ENCODE peak calls at places on chromosome 15, in six cellular contexts. One of them, this sample, is unnamed.

GRCh38 chr15:65532738-65533051 is 2.4 kb downstream of the HACD3 start:
- DNase-seq in stomach: no peak
- DNase-seq in left colon: no peak
- DNase-seq in stimulated activated CD8-positive, alpha-beta memory T cell treated with anti-CD3 and anti-CD28 coated beads, Interleukin-4, amount 100 ng/mL, for 4 hours: no peak
- DNase-seq in WERI-Rb-1: no peak
- DNase-seq in RPMI7951: peak
- DNase-seq in this sample: no peak

GRCh38 chr15:100241572-100242479 is 99.9 kb downstream of the ADAMTS17 start:
- DNase-seq in stomach: no peak
- DNase-seq in stimulated activated CD8-positive, alpha-beta memory T cell treated with anti-CD3 and anti-CD28 coated beads, Interleukin-4, amount 100 ng/mL, for 4 hours: no peak
- DNase-seq in WERI-Rb-1: no peak
- DNase-seq in RPMI7951: peak
- DNase-seq in left colon: no peak
- DNase-seq in this sample: no peak

GRCh38 chr15:78366342-78366741 is 26.2 kb downstream of the CRABP1 start:
- DNase-seq in left colon: no peak
- DNase-seq in RPMI7951: no peak
- DNase-seq in WERI-Rb-1: no peak
- DNase-seq in stimulated activated CD8-positive, alpha-beta memory T cell treated with anti-CD3 and anti-CD28 coated beads, Interleukin-4, amount 100 ng/mL, for 4 hours: no peak
- DNase-seq in stomach: no peak
- DNase-seq in this sample: no peak

GRCh38 chr15:40448354-40448753 is 7.6 kb downstream of the BAHD1 start:
- DNase-seq in WERI-Rb-1: no peak
- DNase-seq in left colon: no peak
- DNase-seq in stimulated activated CD8-positive, alpha-beta memory T cell treated with anti-CD3 and anti-CD28 coated beads, Interleukin-4, amount 100 ng/mL, for 4 hours: no peak
- DNase-seq in stomach: no peak
- DNase-seq in RPMI7951: no peak
- DNase-seq in this sample: no peak

GRCh38 chr15:49621327-49622210 is 721 bp downstream of the DTWD1 start:
- DNase-seq in RPMI7951: no peak
- DNase-seq in stimulated activated CD8-positive, alpha-beta memory T cell treated with anti-CD3 and anti-CD28 coated beads, Interleukin-4, amount 100 ng/mL, for 4 hours: no peak
- DNase-seq in WERI-Rb-1: no peak
- DNase-seq in stomach: no peak
- DNase-seq in left colon: no peak
- DNase-seq in this sample: no peak

GRCh38 chr15:43329222-43329959 is 982 bp downstream of the LCMT2 start:
- DNase-seq in WERI-Rb-1: no peak
- DNase-seq in left colon: no peak
- DNase-seq in stomach: peak
- DNase-seq in RPMI7951: peak
- DNase-seq in stimulated activated CD8-positive, alpha-beta memory T cell treated with anti-CD3 and anti-CD28 coated beads, Interleukin-4, amount 100 ng/mL, for 4 hours: no peak
- DNase-seq in this sample: no peak

GRCh38 chr15:85770014-85770721 is 24.6 kb downstream of the KLHL25 start:
- DNase-seq in RPMI7951: no peak
- DNase-seq in stomach: no peak
- DNase-seq in stimulated activated CD8-positive, alpha-beta memory T cell treated with anti-CD3 and anti-CD28 coated beads, Interleukin-4, amount 100 ng/mL, for 4 hours: no peak
- DNase-seq in left colon: no peak
- DNase-seq in WERI-Rb-1: no peak
- DNase-seq in this sample: no peak

GRCh38 chr15:85312486-85312885 is 67.9 kb upstream of the AKAP13 start:
- DNase-seq in stimulated activated CD8-positive, alpha-beta memory T cell treated with anti-CD3 and anti-CD28 coated beads, Interleukin-4, amount 100 ng/mL, for 4 hours: no peak
- DNase-seq in RPMI7951: peak
- DNase-seq in WERI-Rb-1: peak
- DNase-seq in stomach: no peak
- DNase-seq in left colon: no peak
- DNase-seq in this sample: no peak

GRCh38 chr15:34362047-34362773 is 4.8 kb downstream of the LPCAT4 start:
- DNase-seq in left colon: peak
- DNase-seq in stomach: peak
- DNase-seq in RPMI7951: no peak
- DNase-seq in WERI-Rb-1: no peak
- DNase-seq in stimulated activated CD8-positive, alpha-beta memory T cell treated with anti-CD3 and anti-CD28 coated beads, Interleukin-4, amount 100 ng/mL, for 4 hours: no peak
- DNase-seq in this sample: no peak

GRCh38 chr15:27639595-27639994 is 459.5 kb downstream of the OCA2 start:
- DNase-seq in RPMI7951: no peak
- DNase-seq in stimulated activated CD8-positive, alpha-beta memory T cell treated with anti-CD3 and anti-CD28 coated beads, Interleukin-4, amount 100 ng/mL, for 4 hours: no peak
- DNase-seq in left colon: no peak
- DNase-seq in stomach: no peak
- DNase-seq in WERI-Rb-1: no peak
- DNase-seq in this sample: no peak

GRCh38 chr15:61195116-61196002 is 33.7 kb downstream of the RORA start:
- DNase-seq in RPMI7951: peak
- DNase-seq in stimulated activated CD8-positive, alpha-beta memory T cell treated with anti-CD3 and anti-CD28 coated beads, Interleukin-4, amount 100 ng/mL, for 4 hours: no peak
- DNase-seq in stomach: no peak
- DNase-seq in WERI-Rb-1: peak
- DNase-seq in left colon: no peak
- DNase-seq in this sample: peak

GRCh38 chr15:35305906-35306305 is 220.8 kb upstream of the NANOGP8 start:
- DNase-seq in stimulated activated CD8-positive, alpha-beta memory T cell treated with anti-CD3 and anti-CD28 coated beads, Interleukin-4, amount 100 ng/mL, for 4 hours: no peak
- DNase-seq in WERI-Rb-1: no peak
- DNase-seq in left colon: no peak
- DNase-seq in RPMI7951: peak
- DNase-seq in stomach: no peak
- DNase-seq in this sample: no peak

GRCh38 chr15:90054618-90055097 is 47.6 kb downstream of the IDH2 start:
- DNase-seq in WERI-Rb-1: no peak
- DNase-seq in RPMI7951: no peak
- DNase-seq in left colon: no peak
- DNase-seq in stomach: no peak
- DNase-seq in stimulated activated CD8-positive, alpha-beta memory T cell treated with anti-CD3 and anti-CD28 coated beads, Interleukin-4, amount 100 ng/mL, for 4 hours: no peak
- DNase-seq in this sample: no peak

GRCh38 chr15:48582472-48583235 is 62.9 kb downstream of the FBN1 start:
- DNase-seq in stimulated activated CD8-positive, alpha-beta memory T cell treated with anti-CD3 and anti-CD28 coated beads, Interleukin-4, amount 100 ng/mL, for 4 hours: no peak
- DNase-seq in left colon: no peak
- DNase-seq in stomach: no peak
- DNase-seq in RPMI7951: peak
- DNase-seq in WERI-Rb-1: no peak
- DNase-seq in this sample: no peak

GRCh38 chr15:88701561-88702095 is 62.8 kb downstream of the ISG20 start:
- DNase-seq in RPMI7951: peak
- DNase-seq in left colon: no peak
- DNase-seq in WERI-Rb-1: no peak
- DNase-seq in stomach: no peak
- DNase-seq in stimulated activated CD8-positive, alpha-beta memory T cell treated with anti-CD3 and anti-CD28 coated beads, Interleukin-4, amount 100 ng/mL, for 4 hours: peak
- DNase-seq in this sample: no peak

GRCh38 chr15:26160343-26160742 is 297.2 kb upstream of the ATP10A start:
- DNase-seq in left colon: no peak
- DNase-seq in RPMI7951: no peak
- DNase-seq in stimulated activated CD8-positive, alpha-beta memory T cell treated with anti-CD3 and anti-CD28 coated beads, Interleukin-4, amount 100 ng/mL, for 4 hours: no peak
- DNase-seq in stomach: no peak
- DNase-seq in WERI-Rb-1: no peak
- DNase-seq in this sample: no peak

GRCh38 chr15:101105059-101105851 is 146.6 kb downstream of the CHSY1 start:
- DNase-seq in stomach: no peak
- DNase-seq in WERI-Rb-1: no peak
- DNase-seq in stimulated activated CD8-positive, alpha-beta memory T cell treated with anti-CD3 and anti-CD28 coated beads, Interleukin-4, amount 100 ng/mL, for 4 hours: no peak
- DNase-seq in left colon: no peak
- DNase-seq in RPMI7951: peak
- DNase-seq in this sample: no peak

GRCh38 chr15:51162865-51163762 is 68.4 kb upstream of the TNFAIP8L3 start:
- DNase-seq in RPMI7951: peak
- DNase-seq in WERI-Rb-1: peak
- DNase-seq in left colon: peak
- DNase-seq in stomach: peak
- DNase-seq in stimulated activated CD8-positive, alpha-beta memory T cell treated with anti-CD3 and anti-CD28 coated beads, Interleukin-4, amount 100 ng/mL, for 4 hours: peak
- DNase-seq in this sample: no peak

GRCh38 chr15:45134682-45135604 is 5.1 kb downstream of the DUOX1 start:
- DNase-seq in RPMI7951: no peak
- DNase-seq in stomach: peak
- DNase-seq in stimulated activated CD8-positive, alpha-beta memory T cell treated with anti-CD3 and anti-CD28 coated beads, Interleukin-4, amount 100 ng/mL, for 4 hours: no peak
- DNase-seq in WERI-Rb-1: no peak
- DNase-seq in left colon: no peak
- DNase-seq in this sample: no peak

GRCh38 chr15:100338971-100339444 is 2.8 kb downstream of the ADAMTS17 start:
- DNase-seq in left colon: peak
- DNase-seq in stimulated activated CD8-positive, alpha-beta memory T cell treated with anti-CD3 and anti-CD28 coated beads, Interleukin-4, amount 100 ng/mL, for 4 hours: no peak
- DNase-seq in RPMI7951: peak
- DNase-seq in stomach: peak
- DNase-seq in WERI-Rb-1: peak
- DNase-seq in this sample: no peak

GRCh38 chr15:71743861-71744382 is 66.4 kb upstream of the NR2E3 start:
- DNase-seq in RPMI7951: peak
- DNase-seq in stomach: peak
- DNase-seq in stimulated activated CD8-positive, alpha-beta memory T cell treated with anti-CD3 and anti-CD28 coated beads, Interleukin-4, amount 100 ng/mL, for 4 hours: peak
- DNase-seq in left colon: no peak
- DNase-seq in WERI-Rb-1: peak
- DNase-seq in this sample: no peak

GRCh38 chr15:39244776-39245175 is 336.1 kb upstream of the THBS1 start:
- DNase-seq in stomach: no peak
- DNase-seq in stimulated activated CD8-positive, alpha-beta memory T cell treated with anti-CD3 and anti-CD28 coated beads, Interleukin-4, amount 100 ng/mL, for 4 hours: no peak
- DNase-seq in RPMI7951: no peak
- DNase-seq in left colon: no peak
- DNase-seq in WERI-Rb-1: no peak
- DNase-seq in this sample: no peak

GRCh38 chr15:78000927-78001249 is 76.6 kb downstream of the TBC1D2B start:
- DNase-seq in WERI-Rb-1: no peak
- DNase-seq in stomach: no peak
- DNase-seq in RPMI7951: no peak
- DNase-seq in left colon: no peak
- DNase-seq in stimulated activated CD8-positive, alpha-beta memory T cell treated with anti-CD3 and anti-CD28 coated beads, Interleukin-4, amount 100 ng/mL, for 4 hours: no peak
- DNase-seq in this sample: no peak

GRCh38 chr15:35305031-35305555 is 220.0 kb upstream of the NANOGP8 start:
- DNase-seq in left colon: no peak
- DNase-seq in stomach: no peak
- DNase-seq in RPMI7951: no peak
- DNase-seq in stimulated activated CD8-positive, alpha-beta memory T cell treated with anti-CD3 and anti-CD28 coated beads, Interleukin-4, amount 100 ng/mL, for 4 hours: no peak
- DNase-seq in WERI-Rb-1: no peak
- DNase-seq in this sample: no peak

GRCh38 chr15:77859491-77860060 is 217.9 kb downstream of the TBC1D2B start:
- DNase-seq in stomach: no peak
- DNase-seq in RPMI7951: no peak
- DNase-seq in left colon: peak
- DNase-seq in stimulated activated CD8-positive, alpha-beta memory T cell treated with anti-CD3 and anti-CD28 coated beads, Interleukin-4, amount 100 ng/mL, for 4 hours: no peak
- DNase-seq in WERI-Rb-1: no peak
- DNase-seq in this sample: no peak

GRCh38 chr15:39040861-39041260 is 476.2 kb upstream of the RASGRP1 start:
- DNase-seq in RPMI7951: no peak
- DNase-seq in left colon: no peak
- DNase-seq in stimulated activated CD8-positive, alpha-beta memory T cell treated with anti-CD3 and anti-CD28 coated beads, Interleukin-4, amount 100 ng/mL, for 4 hours: no peak
- DNase-seq in stomach: no peak
- DNase-seq in WERI-Rb-1: no peak
- DNase-seq in this sample: no peak

GRCh38 chr15:74024687-74025086 is 30.2 kb downstream of the PML start:
- DNase-seq in stomach: no peak
- DNase-seq in left colon: no peak
- DNase-seq in WERI-Rb-1: no peak
- DNase-seq in RPMI7951: no peak
- DNase-seq in stimulated activated CD8-positive, alpha-beta memory T cell treated with anti-CD3 and anti-CD28 coated beads, Interleukin-4, amount 100 ng/mL, for 4 hours: no peak
- DNase-seq in this sample: no peak

GRCh38 chr15:74307827-74308642 is 59.4 kb downstream of the CYP11A1 start:
- DNase-seq in RPMI7951: peak
- DNase-seq in left colon: no peak
- DNase-seq in stomach: peak
- DNase-seq in WERI-Rb-1: peak
- DNase-seq in stimulated activated CD8-positive, alpha-beta memory T cell treated with anti-CD3 and anti-CD28 coated beads, Interleukin-4, amount 100 ng/mL, for 4 hours: no peak
- DNase-seq in this sample: peak

GRCh38 chr15:75697523-75698398 is 14.9 kb downstream of the CSPG4 start:
- DNase-seq in WERI-Rb-1: no peak
- DNase-seq in stomach: no peak
- DNase-seq in stimulated activated CD8-positive, alpha-beta memory T cell treated with anti-CD3 and anti-CD28 coated beads, Interleukin-4, amount 100 ng/mL, for 4 hours: no peak
- DNase-seq in left colon: peak
- DNase-seq in RPMI7951: no peak
- DNase-seq in this sample: no peak